ENCODE peak calls at places on chromosomes 6 and 20, in seven cellular contexts. One of them, this sample, is unnamed.

GRCh38 chr6:52622810-52623209 is 46.0 kb upstream of the TRAM2 start:
- DNase-seq in ovary: no peak
- DNase-seq in transverse colon: no peak
- DNase-seq in A549: no peak
- DNase-seq in HepG2: no peak
- DNase-seq in K562: no peak
- DNase-seq in tibial nerve: no peak
- DNase-seq in this sample: no peak

GRCh38 chr20:62210496-62210855 is 9.6 kb downstream of the HRH3 start:
- DNase-seq in ovary: no peak
- DNase-seq in transverse colon: no peak
- DNase-seq in A549: no peak
- DNase-seq in HepG2: no peak
- DNase-seq in K562: no peak
- DNase-seq in tibial nerve: no peak
- DNase-seq in this sample: no peak

GRCh38 chr20:61754976-61755778 is 310.5 kb downstream of the TAF4 start:
- DNase-seq in ovary: no peak
- DNase-seq in transverse colon: no peak
- DNase-seq in A549: no peak
- DNase-seq in HepG2: no peak
- DNase-seq in K562: no peak
- DNase-seq in tibial nerve: no peak
- DNase-seq in this sample: no peak

GRCh38 chr20:22922987-22923386 is 112.1 kb upstream of the SSTR4 start:
- DNase-seq in ovary: no peak
- DNase-seq in transverse colon: no peak
- DNase-seq in A549: no peak
- DNase-seq in HepG2: no peak
- DNase-seq in K562: no peak
- DNase-seq in tibial nerve: no peak
- DNase-seq in this sample: no peak

GRCh38 chr6:11103065-11103464 is 8.5 kb downstream of the ERVFRD-1 start:
- DNase-seq in ovary: no peak
- DNase-seq in transverse colon: no peak
- DNase-seq in A549: no peak
- DNase-seq in HepG2: no peak
- DNase-seq in K562: no peak
- DNase-seq in tibial nerve: no peak
- DNase-seq in this sample: no peak

GRCh38 chr20:11320033-11320432 is 597.7 kb upstream of the BTBD3 start:
- DNase-seq in ovary: no peak
- DNase-seq in transverse colon: no peak
- DNase-seq in A549: no peak
- DNase-seq in HepG2: no peak
- DNase-seq in K562: no peak
- DNase-seq in tibial nerve: no peak
- DNase-seq in this sample: no peak

GRCh38 chr6:125711013-125711675 is 38.3 kb upstream of the HEY2 start:
- DNase-seq in ovary: no peak
- DNase-seq in transverse colon: no peak
- DNase-seq in A549: no peak
- DNase-seq in HepG2: no peak
- DNase-seq in K562: no peak
- DNase-seq in tibial nerve: no peak
- DNase-seq in this sample: no peak

GRCh38 chr6:132392292-132392691 is 9.0 kb downstream of the MOXD1 start:
- DNase-seq in ovary: no peak
- DNase-seq in transverse colon: no peak
- DNase-seq in A549: no peak
- DNase-seq in HepG2: no peak
- DNase-seq in K562: no peak
- DNase-seq in tibial nerve: no peak
- DNase-seq in this sample: no peak

GRCh38 chr6:112409311-112409710 is 62.2 kb downstream of the RFPL4B start:
- DNase-seq in ovary: no peak
- DNase-seq in transverse colon: no peak
- DNase-seq in A549: no peak
- DNase-seq in HepG2: no peak
- DNase-seq in K562: no peak
- DNase-seq in tibial nerve: no peak
- DNase-seq in this sample: no peak

GRCh38 chr6:15941168-15941567 is 187.7 kb upstream of the MYLIP start:
- DNase-seq in ovary: no peak
- DNase-seq in transverse colon: no peak
- DNase-seq in A549: no peak
- DNase-seq in HepG2: no peak
- DNase-seq in K562: no peak
- DNase-seq in tibial nerve: no peak
- DNase-seq in this sample: no peak

DNA sequence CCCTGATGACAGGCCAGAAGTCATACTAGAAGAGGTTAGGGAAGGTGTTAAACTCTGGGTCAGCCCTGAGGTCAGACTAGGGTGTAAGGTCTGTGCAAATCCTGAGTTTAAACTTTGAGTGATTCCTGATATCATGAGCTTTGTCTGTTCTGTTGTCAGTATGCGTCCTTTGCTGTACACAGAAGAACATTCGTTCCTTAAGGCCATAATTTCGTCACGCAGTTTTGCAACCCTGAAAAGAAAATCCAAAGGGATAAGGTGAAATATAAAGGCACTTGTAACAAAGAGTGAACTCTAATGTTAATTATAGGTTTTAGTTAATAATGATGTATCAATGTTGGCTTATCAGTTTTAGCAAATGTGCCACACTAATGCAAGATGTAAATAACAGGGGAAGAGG is 2.3 kb downstream of the DST start:
- DNase-seq in ovary: no peak
- DNase-seq in transverse colon: no peak
- DNase-seq in A549: no peak
- DNase-seq in HepG2: no peak
- DNase-seq in K562: no peak
- DNase-seq in tibial nerve: no peak
- DNase-seq in this sample: no peak
- TF ChIP-seq EP300 in ovary: no peak
- TF ChIP-seq EP300 in transverse colon: no peak
- TF ChIP-seq EP300 in A549: no peak
- TF ChIP-seq EP300 in HepG2: no peak
- TF ChIP-seq EP300 in K562: no peak
- TF ChIP-seq EP300 in tibial nerve: no peak
- TF ChIP-seq EP300 in this sample: no peak

DNA sequence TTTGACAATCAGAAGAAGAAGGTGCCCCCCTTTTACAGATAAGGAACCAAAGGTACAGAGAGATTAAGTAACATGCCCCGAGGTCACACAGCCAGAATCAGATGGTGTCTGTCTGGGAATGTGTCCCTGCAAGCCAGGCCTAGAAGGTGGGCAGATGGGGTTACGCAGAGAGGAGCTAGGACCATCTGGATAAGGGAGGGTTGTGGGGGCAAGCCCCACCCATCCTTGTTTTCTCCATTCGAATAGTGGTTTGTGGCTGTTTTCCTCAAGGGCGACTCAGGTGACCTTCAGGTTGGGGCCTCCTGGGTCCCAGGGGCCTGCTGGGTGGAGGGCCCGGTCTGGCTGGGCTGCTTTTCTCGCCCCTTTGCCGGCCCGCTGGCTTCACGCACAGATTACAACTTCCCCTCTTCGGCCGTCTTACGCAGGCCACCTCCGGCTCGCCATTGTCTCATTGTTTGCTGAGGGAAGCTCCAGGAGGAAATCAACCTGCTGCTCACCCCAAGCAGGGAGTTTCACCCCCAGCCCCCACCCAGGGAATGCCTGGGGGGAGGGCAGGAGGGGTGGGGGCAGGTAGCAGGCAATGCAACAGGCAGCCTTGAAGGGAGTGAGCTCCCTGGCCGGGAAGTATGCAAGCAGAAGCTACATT is 30.8 kb upstream of the CSNK2A1 start:
- DNase-seq in ovary: no peak
- DNase-seq in transverse colon: no peak
- DNase-seq in A549: no peak
- DNase-seq in HepG2: no peak
- DNase-seq in K562: no peak
- DNase-seq in tibial nerve: no peak
- DNase-seq in this sample: no peak
- H3K27ac ChIP-seq in ovary: no peak overlapping the region
- H3K27ac ChIP-seq in transverse colon: no peak overlapping the region
- H3K27ac ChIP-seq in A549: no peak overlapping the region
- H3K27ac ChIP-seq in HepG2: no peak overlapping the region
- H3K27ac ChIP-seq in K562: no peak overlapping the region
- H3K27ac ChIP-seq in tibial nerve: no peak overlapping the region
- H3K27ac ChIP-seq in this sample: no peak overlapping the region

GRCh38 chr20:53749499-53749898 is 155.9 kb upstream of the ZNF217 start:
- DNase-seq in ovary: no peak
- DNase-seq in transverse colon: no peak
- DNase-seq in A549: no peak
- DNase-seq in HepG2: no peak
- DNase-seq in K562: no peak
- DNase-seq in tibial nerve: no peak
- DNase-seq in this sample: no peak
- TF ChIP-seq CTCF in ovary: no peak
- TF ChIP-seq CTCF in transverse colon: no peak
- TF ChIP-seq CTCF in A549: peak; percentile 11
- TF ChIP-seq CTCF in HepG2: no peak
- TF ChIP-seq CTCF in K562: no peak
- TF ChIP-seq CTCF in tibial nerve: no peak
- TF ChIP-seq CTCF in this sample: no peak

DNA sequence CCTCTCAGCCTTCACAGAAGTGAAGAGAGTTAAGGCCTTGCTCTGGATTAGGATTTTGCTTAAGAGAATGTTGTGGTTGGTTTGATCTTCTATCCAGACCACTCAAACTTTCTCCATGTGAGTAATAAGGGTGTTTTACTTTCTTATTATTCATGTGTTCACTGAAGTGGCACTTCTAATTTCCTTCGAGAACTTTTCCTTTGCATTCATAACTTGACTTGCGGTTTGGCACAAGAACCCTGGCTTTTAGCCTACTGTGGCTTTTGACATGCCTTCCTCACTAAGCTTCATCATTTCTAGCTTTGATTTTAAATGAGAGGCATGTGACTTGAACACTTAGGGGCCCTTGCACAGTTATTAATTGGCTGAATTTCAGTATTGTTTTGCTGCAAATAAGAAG is 166.1 kb upstream of the OPRM1 start:
- DNase-seq in ovary: no peak
- DNase-seq in transverse colon: no peak
- DNase-seq in A549: no peak
- DNase-seq in HepG2: no peak
- DNase-seq in K562: no peak
- DNase-seq in tibial nerve: no peak
- DNase-seq in this sample: no peak
- TF ChIP-seq EP300 in ovary: no peak
- TF ChIP-seq EP300 in transverse colon: no peak
- TF ChIP-seq EP300 in A549: no peak
- TF ChIP-seq EP300 in HepG2: no peak
- TF ChIP-seq EP300 in K562: no peak
- TF ChIP-seq EP300 in tibial nerve: no peak
- TF ChIP-seq EP300 in this sample: no peak

GRCh38 chr20:31717478-31717946 is 5.2 kb downstream of the BCL2L1 start:
- DNase-seq in ovary: no peak
- DNase-seq in transverse colon: no peak
- DNase-seq in A549: no peak
- DNase-seq in HepG2: no peak
- DNase-seq in K562: no peak
- DNase-seq in tibial nerve: no peak
- DNase-seq in this sample: no peak

GRCh38 chr20:31719644-31720485 is 2.8 kb downstream of the BCL2L1 start:
- DNase-seq in ovary: no peak
- DNase-seq in transverse colon: peak; percentile 42
- DNase-seq in A549: peak; percentile 93
- DNase-seq in HepG2: peak; percentile 99
- DNase-seq in K562: no peak
- DNase-seq in tibial nerve: no peak
- DNase-seq in this sample: peak; percentile 53

GRCh38 chr20:31720486-31721407 is 1.9 kb downstream of the BCL2L1 start:
- DNase-seq in ovary: no peak
- DNase-seq in transverse colon: peak; percentile 60
- DNase-seq in A549: no peak
- DNase-seq in HepG2: peak; percentile 94
- DNase-seq in K562: no peak
- DNase-seq in tibial nerve: no peak
- DNase-seq in this sample: peak; percentile 36

GRCh38 chr20:31716818-31717477 is 5.7 kb downstream of the BCL2L1 start:
- DNase-seq in ovary: no peak
- DNase-seq in transverse colon: no peak
- DNase-seq in A549: no peak
- DNase-seq in HepG2: no peak
- DNase-seq in K562: no peak
- DNase-seq in tibial nerve: no peak
- DNase-seq in this sample: no peak

GRCh38 chr20:31718952-31719643 is 3.6 kb downstream of the BCL2L1 start:
- DNase-seq in ovary: no peak
- DNase-seq in transverse colon: peak; percentile 44
- DNase-seq in A549: no peak
- DNase-seq in HepG2: no peak
- DNase-seq in K562: no peak
- DNase-seq in tibial nerve: no peak
- DNase-seq in this sample: peak; percentile 43
- H3K27ac ChIP-seq in ovary: no peak overlapping the region
- H3K27ac ChIP-seq in transverse colon: peak overlapping the region; percentile 99
- H3K27ac ChIP-seq in A549: peak overlapping the region; percentile 95
- H3K27ac ChIP-seq in HepG2: peak overlapping the region; percentile 92
- H3K27ac ChIP-seq in K562: peak overlapping the region; percentile 1
- H3K27ac ChIP-seq in tibial nerve: peak overlapping the region; percentile 98
- H3K27ac ChIP-seq in this sample: peak overlapping the region; percentile 98

GRCh38 chr6:144551339-144551738 is 266.2 kb downstream of the UTRN start:
- DNase-seq in ovary: no peak
- DNase-seq in transverse colon: no peak
- DNase-seq in A549: no peak
- DNase-seq in HepG2: no peak
- DNase-seq in K562: no peak
- DNase-seq in tibial nerve: no peak
- DNase-seq in this sample: no peak

GRCh38 chr6:144550392-144550791 is 265.3 kb downstream of the UTRN start:
- DNase-seq in ovary: no peak
- DNase-seq in transverse colon: no peak
- DNase-seq in A549: no peak
- DNase-seq in HepG2: no peak
- DNase-seq in K562: no peak
- DNase-seq in tibial nerve: no peak
- DNase-seq in this sample: no peak

GRCh38 chr6:144546807-144547206 is 261.7 kb downstream of the UTRN start:
- DNase-seq in ovary: no peak
- DNase-seq in transverse colon: no peak
- DNase-seq in A549: no peak
- DNase-seq in HepG2: no peak
- DNase-seq in K562: no peak
- DNase-seq in tibial nerve: no peak
- DNase-seq in this sample: no peak

GRCh38 chr6:144547409-144547808 is 262.3 kb downstream of the UTRN start:
- DNase-seq in ovary: no peak
- DNase-seq in transverse colon: no peak
- DNase-seq in A549: no peak
- DNase-seq in HepG2: no peak
- DNase-seq in K562: no peak
- DNase-seq in tibial nerve: no peak
- DNase-seq in this sample: no peak

DNA sequence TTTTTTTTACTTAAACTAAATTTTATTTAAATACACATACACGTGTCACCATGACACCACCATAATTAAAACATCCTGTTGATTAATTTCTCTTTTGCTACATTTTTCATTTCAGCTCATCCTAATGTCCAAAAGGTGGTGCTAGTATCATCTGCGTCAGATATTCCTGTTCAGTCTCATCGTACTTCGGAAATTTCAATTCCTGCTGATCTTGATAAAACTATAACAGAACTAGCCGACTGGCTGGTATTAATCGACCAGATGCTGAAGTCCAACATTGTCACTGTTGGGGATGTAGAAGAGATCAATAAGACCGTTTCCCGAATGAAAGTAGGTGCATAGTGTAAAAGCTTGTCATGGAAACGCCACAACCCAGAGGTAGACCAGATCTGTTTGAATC is 263.4 kb downstream of the UTRN start:
- DNase-seq in ovary: no peak
- DNase-seq in transverse colon: no peak
- DNase-seq in A549: no peak
- DNase-seq in HepG2: no peak
- DNase-seq in K562: no peak
- DNase-seq in tibial nerve: no peak
- DNase-seq in this sample: no peak
- TF ChIP-seq CTCF in ovary: no peak
- TF ChIP-seq CTCF in transverse colon: no peak
- TF ChIP-seq CTCF in A549: no peak
- TF ChIP-seq CTCF in HepG2: no peak
- TF ChIP-seq CTCF in K562: no peak
- TF ChIP-seq CTCF in tibial nerve: no peak
- TF ChIP-seq CTCF in this sample: no peak

This sample was measured in stomach.